ENCODE peak calls at places on chromosomes 2 and 18, in eight cellular contexts. J is NT2/D1; K is heart right ventricle; B is trophoblast cell; L is stimulated activated CD4-positive, alpha-beta T cell treated with anti-CD3 and anti-CD28 coated beads, Interleukin-1b, Interleukin-23, amount 100 ng/mL, for 48 hours; V is bronchial epithelial cell; N is GM23338; O is neuronal stem cell. F is an unnamed sample.
A peak's percentile ranks its signal among the peaks of the same experiment; 100 is the strongest.

GRCh38 chr2:61443342-61444041 is 27.4 kb downstream of the USP34 start:
- DNase-seq in J (no peak), K (no peak), B (no peak), L (no peak), V (no peak), N (no peak), O (no peak), F (peak; percentile 24)

GRCh38 chr2:182522428-182522896 is 95.6 kb upstream of the PDE1A start:
- DNase-seq in J (no peak), K (no peak), B (no peak), L (no peak), V (no peak), N (no peak), O (no peak), F (peak; percentile 44)

GRCh38 chr18:45839415-45840395 is 14.2 kb downstream of the SIGLEC15 start:
- DNase-seq in J (peak; percentile 15), K (no peak), B (no peak), L (peak; percentile 40), V (peak; percentile 71), N (peak; percentile 76), O (no peak), F (peak; percentile 97)

GRCh38 chr18:43571078-43571689 is 293.9 kb upstream of the SYT4 start:
- DNase-seq in J (peak; percentile 25), K (no peak), B (peak; percentile 6), L (no peak), V (peak; percentile 54), N (peak; percentile 82), O (peak; percentile 52), F (peak; percentile 82)

GRCh38 chr18:44246001-44246400 is 434.7 kb upstream of the SETBP1 start:
- DNase-seq in J (no peak), K (no peak), B (no peak), L (no peak), V (peak; percentile 13), N (peak; percentile 2), O (no peak), F (no peak)

GRCh38 chr2:118168606-118169005 is 80.3 kb downstream of the INSIG2 start:
- DNase-seq in J (peak; percentile 25), K (no peak), B (peak; percentile 55), L (no peak), V (peak; percentile 60), N (no peak), O (no peak), F (no peak)

GRCh38 chr2:48346124-48346536 is 183.8 kb upstream of the STON1 start:
- DNase-seq in J (no peak), K (peak; percentile 24), B (peak; percentile 49), L (no peak), V (no peak), N (no peak), O (no peak), F (peak; percentile 26)

GRCh38 chr2:23777857-23778256 is 149.1 kb downstream of the ATAD2B start:
- DNase-seq in J (no peak), K (no peak), B (no peak), L (no peak), V (no peak), N (no peak), O (no peak), F (no peak)